ENCODE peak calls at places on chromosome 10, in six cellular contexts. P is left lung, V is pancreas, B is heart left ventricle, Y is fibroblast of pulmonary artery, Q is gastrocnemius medialis. C is an unnamed sample.

GRCh38 chr10:27504897-27505457 is 873 bp downstream of the RAB18 start:
- DNase-seq in P (no peak), V (no peak), B (no peak), Y (peak), Q (no peak), C (no peak)

GRCh38 chr10:133444342-133445267 is 9.1 kb upstream of the SCART1 start:
- DNase-seq in P (no peak), V (no peak), B (no peak), Y (no peak), Q (no peak), C (no peak)

GRCh38 chr10:24561453-24561852 is 162.2 kb downstream of the ARHGAP21 start:
- DNase-seq in P (no peak), V (no peak), B (no peak), Y (no peak), Q (no peak), C (no peak)

GRCh38 chr10:84783386-84783785 is 455.0 kb downstream of the CCSER2 start:
- DNase-seq in P (no peak), V (no peak), B (no peak), Y (peak), Q (no peak), C (no peak)

GRCh38 chr10:44961931-44962750 is 2.5 kb downstream of the RASSF4 start:
- DNase-seq in P (no peak), V (no peak), B (no peak), Y (no peak), Q (no peak), C (no peak)

GRCh38 chr10:82874671-82875070 is 999.7 kb downstream of the NRG3 start:
- DNase-seq in P (no peak), V (no peak), B (no peak), Y (peak), Q (no peak), C (no peak)

GRCh38 chr10:124106241-124106905 is 13.0 kb upstream of the CHST15 start:
- DNase-seq in P (peak), V (peak), B (no peak), Y (peak), Q (no peak), C (no peak)

GRCh38 chr10:78170026-78170475 is 136.4 kb downstream of the RPS24 start:
- DNase-seq in P (no peak), V (no peak), B (no peak), Y (peak), Q (no peak), C (no peak)

GRCh38 chr10:132370426-132371340 is 26.3 kb upstream of the PWWP2B start:
- DNase-seq in P (no peak), V (peak), B (no peak), Y (no peak), Q (no peak), C (no peak)

GRCh38 chr10:89515031-89515841 is 20.2 kb downstream of the SLC16A12 start:
- DNase-seq in P (no peak), V (no peak), B (peak), Y (peak), Q (no peak), C (no peak)

GRCh38 chr10:95337761-95338160 is 47.0 kb upstream of the PDLIM1 start:
- DNase-seq in P (no peak), V (no peak), B (no peak), Y (no peak), Q (no peak), C (no peak)

GRCh38 chr10:95335933-95336699 is 45.3 kb upstream of the PDLIM1 start:
- DNase-seq in P (no peak), V (no peak), B (no peak), Y (no peak), Q (no peak), C (no peak)

GRCh38 chr10:95337354-95337753 is 46.6 kb upstream of the PDLIM1 start:
- DNase-seq in P (no peak), V (no peak), B (no peak), Y (no peak), Q (no peak), C (no peak)

GRCh38 chr10:95334793-95335120 is 44.0 kb upstream of the PDLIM1 start:
- DNase-seq in P (no peak), V (no peak), B (no peak), Y (no peak), Q (no peak), C (no peak)

DNA sequence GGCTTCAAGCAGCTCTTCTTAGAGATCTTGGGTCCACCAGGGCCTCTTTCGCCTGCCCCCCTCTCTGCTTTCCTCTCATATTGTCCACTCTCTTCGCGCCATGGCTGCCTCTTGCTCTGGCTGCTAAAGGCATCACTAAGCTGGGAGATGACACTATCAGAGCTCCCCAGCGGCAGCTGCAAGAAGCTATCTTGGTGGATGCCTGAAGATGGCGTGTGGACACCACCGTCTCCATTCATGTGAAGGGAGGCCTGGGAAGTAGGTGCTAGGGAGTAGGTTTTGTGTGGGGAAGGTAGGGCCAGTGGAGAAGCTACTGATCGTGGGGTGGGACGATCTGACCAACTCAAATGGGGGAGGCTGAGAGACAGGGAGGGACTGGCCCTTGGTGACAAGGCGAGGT is 45.9 kb upstream of the PDLIM1 start:
- DNase-seq in P (no peak), V (no peak), B (no peak), Y (no peak), Q (no peak), C (no peak)
- TF ChIP-seq CTCF in P (no peak), V (no peak), B (no peak), Y (no peak), Q (no peak), C (no peak)

GRCh38 chr10:103479135-103479534 is at the start of gene CALHM3:
- DNase-seq in P (no peak), V (no peak), B (no peak), Y (no peak), Q (no peak), C (no peak)

GRCh38 chr10:103474077-103474476 is 5.0 kb downstream of the CALHM3 start:
- DNase-seq in P (no peak), V (no peak), B (no peak), Y (no peak), Q (no peak), C (no peak)

GRCh38 chr10:103475437-103475836 is 3.6 kb downstream of the CALHM3 start:
- DNase-seq in P (no peak), V (no peak), B (no peak), Y (no peak), Q (no peak), C (no peak)

GRCh38 chr10:103478671-103479070 is 369 bp downstream of the CALHM3 start:
- DNase-seq in P (no peak), V (no peak), B (no peak), Y (no peak), Q (no peak), C (no peak)

DNA sequence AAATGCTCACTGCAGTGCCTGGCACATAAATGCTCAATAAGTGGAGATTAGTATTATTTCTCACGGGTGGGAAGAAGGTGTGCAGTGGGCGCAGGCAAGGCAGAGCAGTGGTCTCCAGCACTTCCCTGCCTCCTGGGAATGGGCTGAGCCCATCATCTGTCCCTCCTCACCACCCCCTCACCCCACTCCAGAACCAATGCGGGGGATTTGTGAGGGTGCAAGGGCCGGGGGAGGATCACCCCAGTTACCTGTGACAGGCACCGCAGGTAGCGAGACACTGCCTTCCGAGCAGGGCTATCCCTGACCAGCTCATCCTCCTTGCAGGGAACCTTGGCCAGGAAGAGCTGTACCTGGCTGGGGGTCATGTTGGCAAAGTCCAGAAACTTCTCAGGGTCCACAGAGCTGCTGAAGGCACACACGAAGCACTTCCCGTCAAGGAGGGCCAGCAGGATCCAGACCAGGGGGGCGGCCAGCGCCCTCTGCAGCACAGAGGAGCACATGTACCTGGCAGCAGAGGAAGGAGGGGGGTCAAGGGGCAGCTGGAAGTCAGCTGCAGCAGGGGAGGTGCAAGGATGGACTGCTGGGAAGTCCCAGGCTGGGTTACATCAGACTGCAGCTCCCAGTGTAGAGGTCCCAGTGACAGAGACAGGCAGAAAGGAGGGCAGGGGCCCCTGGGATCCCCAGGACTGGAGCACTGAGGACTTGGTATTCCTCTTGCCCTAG is 2.8 kb downstream of the CALHM3 start:
- DNase-seq in P (no peak), V (no peak), B (no peak), Y (peak), Q (no peak), C (no peak)
- TF ChIP-seq CTCF in P (no peak), V (no peak), B (no peak), Y (peak), Q (no peak), C (no peak)

GRCh38 chr10:116690356-116691078 is 51.8 kb downstream of the HSPA12A start:
- DNase-seq in P (no peak), V (no peak), B (peak), Y (peak), Q (no peak), C (no peak)
- TF ChIP-seq CTCF in P (no peak), V (no peak), B (no peak), Y (peak), Q (no peak), C (no peak)

GRCh38 chr10:100826983-100827818 is 81.8 kb downstream of the PAX2 start:
- DNase-seq in P (no peak), V (peak), B (no peak), Y (no peak), Q (no peak), C (peak)
- TF ChIP-seq CTCF in P (no peak), V (peak), B (peak), Y (no peak), Q (no peak), C (no peak)

C was measured in activated B cell treated with CpG ODN at 0.5 μM for 24 hours.